ENCODE peak calls at places on chromosomes 13 and 19, in five cellular contexts. W, N, O, M and L are unnamed samples.

GRCh38 chr13:101144808-101145419 is 271.4 kb downstream of the NALCN start:
- DNase-seq in W (peak; percentile 62), O (no peak), M (no peak), N (peak; percentile 23), L (peak; percentile 73)

GRCh38 chr19:46723471-46723870 is 6.6 kb upstream of the PRKD2 start:
- DNase-seq in W (no peak), N (no peak), O (no peak), M (no peak), L (no peak)

GRCh38 chr13:110676511-110677204 is 29.3 kb downstream of the CARS2 start:
- DNase-seq in O (no peak), M (no peak), W (no peak), N (no peak), L (no peak)

GRCh38 chr19:49339364-49340068 is 4.3 kb downstream of the CD37 start:
- DNase-seq in M (peak; percentile 35), N (peak; percentile 95), W (peak; percentile 78), O (peak; percentile 98), L (peak; percentile 98)

GRCh38 chr19:6737873-6738725 is 719 bp upstream of the GPR108 start:
- DNase-seq in W (peak; percentile 83), O (peak; percentile 92), N (peak; percentile 74), M (no peak), L (peak; percentile 91)

GRCh38 chr13:110388141-110388943 is 81.3 kb downstream of the COL4A2 start:
- DNase-seq in O (peak; percentile 86), M (no peak), N (peak; percentile 45), W (peak; percentile 87), L (peak; percentile 86)

GRCh38 chr13:66559093-66559492 is 671.0 kb downstream of the PCDH9 start:
- DNase-seq in O (no peak), N (no peak), M (no peak), W (no peak), L (no peak)

GRCh38 chr19:29714953-29715694 is at the start of gene C19orf12:
- DNase-seq in O (peak; percentile 41), N (peak; percentile 73), W (peak; percentile 42), M (no peak), L (peak; percentile 90)

GRCh38 chr13:47499358-47500150 is 501.5 kb downstream of the SUCLA2 start:
- DNase-seq in W (peak; percentile 75), O (no peak), M (peak; percentile 77), N (peak; percentile 36), L (peak; percentile 52)

GRCh38 chr19:1610579-1610978 is 5.3 kb upstream of the UQCR11 start:
- DNase-seq in N (no peak), M (no peak), W (no peak), O (no peak), L (no peak)

GRCh38 chr13:66886248-66886647 is 343.9 kb downstream of the PCDH9 start:
- DNase-seq in M (no peak), N (no peak), O (peak; percentile 3), W (no peak), L (no peak)

GRCh38 chr19:40461669-40462221 is 3.8 kb downstream of the BLVRB start:
- DNase-seq in W (no peak), O (no peak), M (no peak), N (no peak), L (no peak)